ENCODE peak calls at places on chromosomes 2 and 18, in nine cellular contexts. V is stomach; L is cardiac muscle cell; I is mammary epithelial cell; Z is body of pancreas; S is hepatocyte; K is CD8-positive, alpha-beta memory T cell; X is heart right ventricle; A is neural progenitor cell. U is an unnamed sample.

GRCh38 chr2:47227532-47228166 is 72.5 kb upstream of the STPG4 start:
- DNase-seq in Z (no peak), A (peak; percentile 49), K (no peak), X (no peak), L (no peak), I (no peak), S (no peak), V (no peak), U (no peak)

GRCh38 chr2:207750876-207751275 is 18.8 kb downstream of the FZD5 start:
- DNase-seq in A (no peak), X (no peak), I (no peak), L (no peak), V (no peak), Z (no peak), K (no peak), S (no peak), U (no peak)

GRCh38 chr18:21980744-21981143 is 188.6 kb upstream of the GATA6 start:
- DNase-seq in A (no peak), X (no peak), K (no peak), L (peak; percentile 88), V (peak; percentile 57), I (no peak), Z (no peak), S (peak; percentile 58), U (no peak)

GRCh38 chr2:10309286-10309685 is 6.6 kb downstream of the HPCAL1 start:
- DNase-seq in V (no peak), Z (no peak), X (no peak), L (no peak), K (no peak), I (no peak), A (no peak), S (no peak), U (no peak)

GRCh38 chr2:233295891-233296290 is 11.7 kb upstream of the SAG start:
- DNase-seq in I (no peak), K (no peak), A (no peak), V (no peak), Z (no peak), L (no peak), S (no peak), X (no peak), U (no peak)

GRCh38 chr18:45926691-45927090 is 40.4 kb downstream of the EPG5 start:
- DNase-seq in X (no peak), A (no peak), S (no peak), L (no peak), V (no peak), K (no peak), Z (no peak), I (no peak), U (no peak)

GRCh38 chr2:127177617-127178278 is 42.4 kb downstream of the CYP27C1 start:
- DNase-seq in S (no peak), I (no peak), Z (no peak), L (no peak), K (no peak), A (no peak), V (peak; percentile 16), X (no peak), U (no peak)

GRCh38 chr2:8607591-8607990 is 74.3 kb upstream of the ID2 start:
- DNase-seq in A (no peak), L (no peak), S (no peak), X (no peak), K (no peak), I (no peak), Z (no peak), V (no peak), U (no peak)

GRCh38 chr18:45365835-45366234 is 249.4 kb upstream of the SLC14A2 start:
- DNase-seq in L (no peak), V (no peak), A (no peak), X (no peak), Z (no peak), S (no peak), K (no peak), I (no peak), U (no peak)

GRCh38 chr18:38944446-38945024 is 1378.9 kb upstream of the CELF4 start:
- DNase-seq in V (no peak), Z (no peak), S (no peak), A (no peak), X (no peak), K (no peak), I (no peak), L (no peak), U (no peak)

GRCh38 chr2:133235959-133236358 is 332.3 kb downstream of the NCKAP5 start:
- DNase-seq in A (no peak), S (no peak), V (no peak), X (no peak), I (peak; percentile 25), Z (no peak), L (no peak), K (no peak), U (no peak)

GRCh38 chr18:22691988-22692710 is 241.0 kb upstream of the RBBP8 start:
- DNase-seq in I (peak; percentile 12), K (no peak), V (no peak), A (no peak), X (no peak), S (peak; percentile 53), Z (peak; percentile 12), L (no peak), U (no peak)

GRCh38 chr2:224946911-224947310 is 95.4 kb downstream of the DOCK10 start:
- DNase-seq in Z (no peak), S (no peak), V (no peak), L (no peak), K (peak; percentile 53), X (no peak), A (no peak), I (peak; percentile 43), U (no peak)

GRCh38 chr2:109128466-109129355 is at the start of gene SH3RF3:
- DNase-seq in K (peak; percentile 18), I (peak; percentile 65), V (peak; percentile 44), X (peak; percentile 46), Z (peak; percentile 23), S (peak; percentile 49), A (peak; percentile 68), L (peak; percentile 51), U (no peak)

GRCh38 chr18:3177902-3178687 is 41.7 kb downstream of the MYOM1 start:
- DNase-seq in L (no peak), X (peak; percentile 60), V (peak; percentile 57), I (no peak), Z (peak; percentile 83), S (no peak), A (no peak), K (no peak), U (no peak)

GRCh38 chr2:51003345-51004192 is 28.4 kb downstream of the NRXN1 start:
- DNase-seq in X (no peak), I (peak; percentile 42), Z (no peak), S (no peak), V (no peak), A (no peak), L (no peak), K (no peak), U (no peak)

GRCh38 chr2:240457223-240458043 is 22.0 kb downstream of the GPC1 start:
- DNase-seq in X (no peak), S (no peak), V (no peak), Z (no peak), A (peak; percentile 56), K (no peak), L (no peak), I (no peak), U (no peak)

GRCh38 chr2:239598011-239598731 is 197.4 kb upstream of the HDAC4 start:
- DNase-seq in A (no peak), X (no peak), I (no peak), Z (peak; percentile 0), S (no peak), L (no peak), V (no peak), K (no peak), U (no peak)

GRCh38 chr2:33073018-33073417 is 126.3 kb downstream of the LTBP1 start:
- DNase-seq in L (no peak), X (no peak), V (no peak), S (no peak), K (no peak), I (peak; percentile 21), Z (no peak), A (no peak), U (no peak)

GRCh38 chr2:170739048-170739447 is 23.9 kb downstream of the SP5 start:
- DNase-seq in A (no peak), S (peak; percentile 65), K (no peak), V (no peak), I (peak; percentile 96), L (no peak), Z (peak; percentile 6), X (no peak), U (no peak)

GRCh38 chr2:186737737-186738508 is 44.1 kb downstream of the FAM171B start:
- DNase-seq in K (no peak), A (no peak), V (no peak), S (no peak), I (no peak), L (no peak), Z (no peak), X (no peak), U (no peak)
- H3K9me3 ChIP-seq in K (no peaks in the 10 kb centered on the region), A (no peaks in the 10 kb centered on the region), V (peaks cover 10% of the 10 kb centered on the region), S (no peaks in the 10 kb centered on the region), I (no peaks in the 10 kb centered on the region), L (no peaks in the 10 kb centered on the region), Z (peaks cover 5% of the 10 kb centered on the region), X (peaks cover 8% of the 10 kb centered on the region), U (no peaks in the 10 kb centered on the region)

DNA sequence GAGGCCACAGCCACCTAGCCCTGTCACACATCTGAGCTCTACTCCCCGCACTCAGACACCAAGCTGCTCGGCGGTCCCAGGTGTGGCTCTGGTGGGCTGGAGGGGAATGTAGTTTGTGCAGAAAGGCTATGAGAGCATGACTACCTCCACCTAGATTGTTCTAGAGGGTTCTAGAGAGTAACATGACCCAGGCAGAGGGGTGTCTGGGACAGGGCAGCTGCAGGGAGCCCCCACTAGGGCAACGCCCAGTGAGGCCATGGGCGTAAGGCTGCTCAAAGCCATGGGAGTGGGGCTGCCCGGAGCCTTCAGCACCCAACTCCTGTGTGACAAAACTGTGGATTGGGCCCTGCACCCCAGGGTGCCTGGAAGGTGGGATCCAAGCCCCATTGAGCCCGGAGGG is 511.4 kb upstream of the MYT1L start:
- DNase-seq in X (no peak), K (no peak), S (no peak), Z (no peak), A (no peak), L (no peak), V (peak; percentile 14), I (no peak), U (no peak)
- H3K9me3 ChIP-seq in X (no peaks in the 10 kb centered on the region), K (no peaks in the 10 kb centered on the region), S (no peaks in the 10 kb centered on the region), Z (no peaks in the 10 kb centered on the region), A (no peaks in the 10 kb centered on the region), L (no peaks in the 10 kb centered on the region), V (no peaks in the 10 kb centered on the region), I (peaks cover 12% of the 10 kb centered on the region), U (no peaks in the 10 kb centered on the region)

GRCh38 chr2:34423301-34423700 is 824.2 kb upstream of the FAM98A start:
- DNase-seq in X (no peak), I (no peak), S (no peak), Z (no peak), V (no peak), K (no peak), L (no peak), A (peak; percentile 12), U (no peak)
- H3K9me3 ChIP-seq in X (no peaks in the 10 kb centered on the region), I (peaks cover 3% of the 10 kb centered on the region), S (no peaks in the 10 kb centered on the region), Z (no peaks in the 10 kb centered on the region), V (no peaks in the 10 kb centered on the region), K (no peaks in the 10 kb centered on the region), L (no peaks in the 10 kb centered on the region), A (peaks cover 34% of the 10 kb centered on the region), U (peaks cover 3% of the 10 kb centered on the region)

DNA sequence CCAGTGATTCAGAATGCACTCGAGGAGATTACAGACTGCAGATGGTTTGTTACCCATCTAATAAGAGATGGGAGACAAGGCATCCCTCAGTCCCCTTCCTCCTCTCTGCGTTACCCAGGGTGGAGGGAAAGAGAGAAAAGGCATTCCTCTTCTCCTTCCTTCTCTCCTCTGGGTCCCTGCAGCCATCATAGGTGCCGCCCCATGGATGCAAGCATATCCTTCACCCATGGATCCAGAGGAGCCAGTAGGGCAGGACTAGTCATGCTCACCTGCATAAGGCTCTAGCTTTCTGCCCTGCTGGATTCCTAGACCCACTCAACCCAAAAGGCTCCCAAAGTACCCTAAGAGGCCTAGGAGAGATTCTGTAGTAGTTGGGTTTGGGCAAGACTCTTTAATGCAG is 20.4 kb downstream of the CMPK2 start:
- DNase-seq in L (peak; percentile 22), X (no peak), K (no peak), S (no peak), I (no peak), A (peak; percentile 27), V (no peak), Z (no peak), U (peak; percentile 35)
- H3K9me3 ChIP-seq in L (no peaks in the 10 kb centered on the region), X (peaks cover 59% of the 10 kb centered on the region), K (peaks cover 45% of the 10 kb centered on the region), S (peaks cover 25% of the 10 kb centered on the region), I (peaks cover 37% of the 10 kb centered on the region), A (peaks cover 12% of the 10 kb centered on the region), V (peaks cover 97% of the 10 kb centered on the region), Z (peaks cover 65% of the 10 kb centered on the region), U (peaks cover 58% of the 10 kb centered on the region)

U was measured in CD4-positive, CD25-positive, alpha-beta regulatory T cell.